ENCODE peak calls at places on chromosomes 11 and 22, in nine cellular contexts. W is pancreas, O is kidney epithelial cell, Q is fibroblast of lung, B is MM.1S, C is heart right ventricle, H is thoracic aorta, A is WERI-Rb-1, E is esophagus muscularis mucosa. N is an unnamed sample. For H3K27me3, the result is how much of the 10 kb centered on the place peaks cover.

GRCh38 chr11:2088746-2089535 is 50.2 kb downstream of the IGF2 start:
- DNase-seq in W (no peak), O (no peak), Q (no peak), B (no peak), C (no peak), H (no peak), A (no peak), E (no peak), N (no peak)

GRCh38 chr11:6682936-6683861 is at the start of gene MRPL17:
- DNase-seq in W (peak), O (peak), Q (peak), B (peak), C (peak), H (peak), A (peak), E (peak), N (peak)

GRCh38 chr11:9740202-9740881 is 76.5 kb downstream of the SWAP70 start:
- DNase-seq in W (no peak), O (no peak), Q (no peak), B (no peak), C (no peak), H (no peak), A (no peak), E (no peak), N (no peak)

GRCh38 chr11:90220391-90220790 is 2.5 kb downstream of the CHORDC1 start:
- DNase-seq in W (no peak), O (no peak), Q (peak), B (no peak), C (no peak), H (no peak), A (no peak), E (no peak), N (no peak)

GRCh38 chr22:48714231-48714630 is 1113.4 kb downstream of the BRD1 start:
- DNase-seq in W (no peak), O (no peak), Q (no peak), B (no peak), C (no peak), H (no peak), A (no peak), E (no peak), N (no peak)

GRCh38 chr11:114078423-114078822 is 18.9 kb downstream of the ZBTB16 start:
- DNase-seq in W (no peak), O (no peak), Q (no peak), B (peak), C (no peak), H (no peak), A (no peak), E (no peak), N (no peak)

GRCh38 chr11:63837027-63837688 is 1.8 kb upstream of the MARK2 start:
- DNase-seq in W (peak), O (no peak), Q (peak), B (peak), C (peak), H (no peak), A (peak), E (peak), N (peak)

GRCh38 chr11:113675003-113675471 is 31.1 kb downstream of the TMPRSS5 start:
- DNase-seq in W (no peak), O (peak), Q (peak), B (no peak), C (no peak), H (no peak), A (no peak), E (no peak), N (no peak)

GRCh38 chr11:888290-889212 is 22.1 kb downstream of the CHID1 start:
- DNase-seq in W (no peak), O (no peak), Q (no peak), B (no peak), C (no peak), H (no peak), A (peak), E (no peak), N (no peak)

GRCh38 chr11:66020618-66021357 is 5.5 kb downstream of the CATSPER1 start:
- DNase-seq in W (no peak), O (peak), Q (peak), B (no peak), C (no peak), H (no peak), A (no peak), E (no peak), N (no peak)

GRCh38 chr11:60069471-60069870 is 13.0 kb downstream of the MS4A3 start:
- DNase-seq in W (no peak), O (no peak), Q (no peak), B (no peak), C (no peak), H (no peak), A (no peak), E (no peak), N (no peak)

GRCh38 chr11:36141595-36141994 is 147.6 kb downstream of the COMMD9 start:
- DNase-seq in W (no peak), O (no peak), Q (no peak), B (no peak), C (no peak), H (no peak), A (no peak), E (no peak), N (no peak)

GRCh38 chr11:32141886-32142546 is 51.1 kb downstream of the RCN1 start:
- DNase-seq in W (no peak), O (no peak), Q (no peak), B (no peak), C (no peak), H (no peak), A (no peak), E (no peak), N (no peak)

GRCh38 chr22:47608421-47608820 is 846.0 kb downstream of the TBC1D22A start:
- DNase-seq in W (no peak), O (no peak), Q (no peak), B (no peak), C (no peak), H (no peak), A (no peak), E (no peak), N (no peak)

GRCh38 chr11:65444314-65445051 is 21.9 kb downstream of the NEAT1 start:
- DNase-seq in W (peak), O (no peak), Q (peak), B (no peak), C (no peak), H (no peak), A (no peak), E (peak), N (no peak)

GRCh38 chr11:92838655-92839334 is 130.7 kb upstream of the MTNR1B start:
- DNase-seq in W (no peak), O (no peak), Q (peak), B (no peak), C (no peak), H (no peak), A (no peak), E (no peak), N (no peak)

GRCh38 chr11:123301696-123302400 is 106.8 kb upstream of the CLMP start:
- DNase-seq in W (peak), O (no peak), Q (no peak), B (peak), C (peak), H (no peak), A (peak), E (no peak), N (peak)

GRCh38 chr11:72637198-72637597 is 37.0 kb downstream of the PDE2A start:
- DNase-seq in W (no peak), O (no peak), Q (no peak), B (no peak), C (no peak), H (no peak), A (no peak), E (no peak), N (no peak)

GRCh38 chr11:72637926-72638325 is 36.3 kb downstream of the PDE2A start:
- DNase-seq in W (no peak), O (no peak), Q (no peak), B (no peak), C (no peak), H (no peak), A (no peak), E (no peak), N (no peak)

GRCh38 chr11:72641522-72641899 is 32.7 kb downstream of the PDE2A start:
- DNase-seq in W (no peak), O (no peak), Q (no peak), B (no peak), C (no peak), H (no peak), A (no peak), E (no peak), N (no peak)

GRCh38 chr11:72641900-72642814 is 32.1 kb downstream of the PDE2A start:
- DNase-seq in W (peak), O (no peak), Q (peak), B (peak), C (peak), H (no peak), A (peak), E (no peak), N (no peak)

GRCh38 chr11:72639475-72640375 is 34.5 kb downstream of the PDE2A start:
- DNase-seq in W (no peak), O (no peak), Q (no peak), B (no peak), C (peak), H (no peak), A (no peak), E (no peak), N (no peak)
- H3K4me3 ChIP-seq in W (no peak), O (no peak), Q (no peak), B (no peak), C (peak), H (no peak), A (no peak), E (peak), N (no peak)

GRCh38 chr22:26276530-26277200 is 107.4 kb downstream of the SEZ6L start:
- DNase-seq in W (no peak), O (no peak), Q (no peak), B (no peak), C (no peak), H (no peak), A (peak), E (no peak), N (no peak)
- H3K27me3 ChIP-seq in W (under half), O (under half), Q (under half), B (half or more), C (under half), H (under half), A (under half), E (under half), N (under half)

GRCh38 chr11:43503417-43503816 is 144.7 kb downstream of the TTC17 start:
- DNase-seq in W (no peak), O (no peak), Q (no peak), B (peak), C (no peak), H (no peak), A (no peak), E (no peak), N (no peak)

GRCh38 chr11:43508511-43508918 is 149.8 kb downstream of the TTC17 start:
- DNase-seq in W (no peak), O (no peak), Q (peak), B (no peak), C (no peak), H (no peak), A (no peak), E (no peak), N (no peak)

GRCh38 chr11:43505171-43505570 is 146.5 kb downstream of the TTC17 start:
- DNase-seq in W (no peak), O (no peak), Q (no peak), B (no peak), C (no peak), H (no peak), A (no peak), E (peak), N (no peak)

GRCh38 chr11:43507171-43507570 is 148.5 kb downstream of the TTC17 start:
- DNase-seq in W (no peak), O (no peak), Q (no peak), B (no peak), C (no peak), H (no peak), A (no peak), E (no peak), N (no peak)

GRCh38 chr11:43504316-43504950 is 145.7 kb downstream of the TTC17 start:
- DNase-seq in W (peak), O (no peak), Q (no peak), B (peak), C (no peak), H (no peak), A (peak), E (peak), N (no peak)
- TF ChIP-seq CTCF in W (no peak), O (peak), Q (peak), B (peak), C (peak), H (no peak), A (peak), E (no peak), N (no peak)

DNA sequence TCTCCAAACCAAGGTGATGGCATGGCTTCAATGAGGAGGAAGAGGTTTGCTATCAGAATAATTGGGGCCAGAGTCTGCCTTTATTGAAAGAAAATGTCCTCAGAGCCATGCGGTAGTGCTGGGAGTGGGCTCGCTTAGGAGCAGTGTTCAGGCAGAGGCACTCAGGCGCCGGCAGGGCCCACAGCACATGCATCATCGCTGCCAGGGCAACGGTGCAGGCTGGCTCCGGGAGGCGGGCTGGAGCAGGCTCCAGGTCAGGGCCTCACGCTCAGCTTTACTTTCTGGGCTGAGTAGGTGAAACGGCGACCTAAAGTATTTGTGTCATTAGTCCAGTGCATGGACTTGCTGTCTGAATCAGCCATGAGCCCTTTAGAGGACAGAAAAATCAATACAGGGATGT is 169.9 kb upstream of the CCDC90B start:
- DNase-seq in W (no peak), O (no peak), Q (no peak), B (no peak), C (no peak), H (no peak), A (peak), E (no peak), N (no peak)
- H3K4me3 ChIP-seq in W (no peak), O (no peak), Q (no peak), B (no peak), C (no peak), H (no peak), A (no peak), E (no peak), N (no peak)

DNA sequence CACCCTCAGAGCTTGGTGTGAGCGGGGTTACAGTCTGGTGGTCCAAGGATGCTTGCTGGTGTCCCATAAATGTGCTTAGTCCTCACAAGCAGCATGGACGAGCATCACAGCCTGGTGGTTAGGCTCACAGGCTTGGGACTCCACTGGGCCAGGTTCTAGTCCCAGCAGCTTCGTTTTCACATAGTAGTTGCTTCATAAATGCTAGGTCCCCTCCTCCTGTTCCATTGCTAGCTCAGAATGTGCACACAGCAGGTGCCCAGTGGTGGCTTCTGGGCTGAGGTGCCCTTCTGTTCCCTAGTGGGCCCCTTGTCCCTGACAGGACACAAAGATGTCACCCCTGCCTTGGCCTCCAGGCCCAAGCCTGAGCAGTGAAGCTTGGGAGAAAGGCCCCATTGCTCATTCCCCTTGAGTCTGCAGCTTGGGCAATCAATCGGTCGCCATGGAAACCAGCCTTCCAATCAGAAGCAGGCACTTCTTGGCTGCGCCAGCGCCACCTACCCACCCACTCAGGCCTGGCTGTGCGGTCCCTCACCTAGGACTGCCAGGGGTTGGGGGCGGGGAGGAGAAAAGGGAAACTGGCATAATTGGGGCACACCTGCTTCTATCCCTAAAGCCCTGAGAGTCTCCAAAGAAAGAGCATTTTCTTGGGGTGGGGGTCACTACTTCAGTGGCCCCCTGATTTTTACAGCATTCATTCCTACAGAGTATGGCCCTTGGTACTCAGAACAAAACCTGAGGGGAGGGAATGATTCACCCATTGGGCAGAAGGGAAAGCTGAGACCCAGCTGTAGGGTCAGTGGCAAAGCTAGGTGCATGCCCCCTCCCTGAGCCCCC is 48.1 kb downstream of the CYTH4 start:
- DNase-seq in W (peak), O (peak), Q (peak), B (peak), C (no peak), H (no peak), A (peak), E (no peak), N (no peak)
- H3K27me3 ChIP-seq in W (under half), O (under half), Q (under half), B (half or more), C (under half), H (under half), A (under half), E (under half), N (under half)

DNA sequence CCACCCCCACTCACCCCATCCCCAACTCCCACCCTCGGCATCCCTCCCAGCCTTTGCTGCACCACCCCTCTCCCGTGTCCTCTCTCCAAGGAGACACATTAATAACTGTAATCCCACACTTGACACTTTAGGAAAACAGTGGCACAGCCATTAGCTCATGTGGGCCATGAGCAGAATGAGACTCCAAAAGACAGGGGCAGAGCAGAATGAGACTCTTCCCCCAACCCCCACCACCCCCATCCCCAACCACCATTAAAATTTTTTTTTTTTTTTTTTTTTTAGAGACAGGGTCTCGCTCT is 6.2 kb upstream of the SLCO2B1 start:
- DNase-seq in W (no peak), O (no peak), Q (no peak), B (no peak), C (no peak), H (no peak), A (no peak), E (no peak), N (no peak)
- TF ChIP-seq CTCF in W (no peak), O (no peak), Q (no peak), B (no peak), C (no peak), H (no peak), A (no peak), E (no peak), N (peak)

GRCh38 chr11:117201906-117202305 is 2.7 kb downstream of the TAGLN start:
- DNase-seq in W (no peak), O (no peak), Q (no peak), B (no peak), C (no peak), H (no peak), A (no peak), E (no peak), N (no peak)
- H3K4me3 ChIP-seq in W (no peak), O (no peak), Q (no peak), B (no peak), C (peak), H (peak), A (no peak), E (peak), N (no peak)

DNA sequence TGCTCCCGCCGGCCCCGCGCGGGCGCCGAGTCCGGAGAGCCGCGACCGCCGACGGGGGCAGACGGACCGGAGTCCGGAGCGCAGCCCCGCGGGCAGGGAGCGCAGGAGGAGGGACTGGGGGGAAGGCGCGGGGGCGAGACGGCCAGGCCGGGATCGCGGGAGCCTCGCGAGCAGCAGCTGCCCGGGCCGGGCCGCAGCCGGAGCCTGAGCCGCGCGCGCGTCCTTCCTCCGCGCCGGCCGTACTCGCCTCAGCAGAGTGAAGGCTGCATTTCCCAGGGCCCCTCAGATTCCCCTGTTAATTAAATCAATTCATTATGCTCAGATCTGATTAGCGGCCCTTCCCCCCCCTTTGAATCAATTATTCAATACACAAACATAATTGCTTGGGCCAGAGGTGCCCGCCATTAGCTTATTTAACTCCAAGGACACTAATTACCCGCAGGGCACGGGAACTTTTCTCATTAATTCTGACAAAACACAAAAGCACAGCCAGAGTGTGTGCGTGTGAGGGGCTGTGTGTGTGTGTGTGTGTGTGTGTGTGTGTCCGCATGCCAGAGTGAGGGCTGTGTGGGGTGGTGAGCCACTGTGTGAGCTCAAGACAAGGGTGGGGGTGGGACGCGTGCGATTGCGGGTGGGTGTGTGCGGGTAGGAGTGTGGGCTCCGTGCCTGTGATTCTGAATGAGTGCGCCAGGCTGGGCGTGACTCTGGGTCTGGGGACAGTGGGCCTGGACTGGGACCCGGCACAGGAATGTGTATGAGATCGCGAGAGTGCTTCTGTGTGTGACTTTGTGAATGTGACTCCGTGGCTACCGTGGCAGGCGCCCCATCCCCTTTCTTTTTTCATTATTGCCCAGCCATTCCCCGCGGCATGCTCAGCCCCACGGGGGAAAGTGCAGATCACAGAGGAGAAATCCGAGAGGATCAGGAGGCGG is 5.1 kb upstream of the LMO1 start:
- DNase-seq in W (no peak), O (no peak), Q (no peak), B (no peak), C (no peak), H (no peak), A (peak), E (no peak), N (no peak)
- H3K27me3 ChIP-seq in W (under half), O (half or more), Q (under half), B (under half), C (under half), H (under half), A (under half), E (under half), N (under half)

GRCh38 chr22:30752771-30753170 is 58.1 kb downstream of the OSBP2 start:
- DNase-seq in W (no peak), O (no peak), Q (no peak), B (no peak), C (no peak), H (no peak), A (no peak), E (no peak), N (no peak)

GRCh38 chr22:30754521-30754920 is 59.8 kb downstream of the OSBP2 start:
- DNase-seq in W (no peak), O (no peak), Q (no peak), B (no peak), C (no peak), H (no peak), A (no peak), E (no peak), N (no peak)

GRCh38 chr22:30755760-30756124 is 61.1 kb downstream of the OSBP2 start:
- DNase-seq in W (no peak), O (no peak), Q (no peak), B (no peak), C (no peak), H (no peak), A (no peak), E (no peak), N (no peak)

GRCh38 chr22:30753701-30754100 is 59.0 kb downstream of the OSBP2 start:
- DNase-seq in W (no peak), O (no peak), Q (no peak), B (no peak), C (no peak), H (no peak), A (no peak), E (no peak), N (no peak)

GRCh38 chr22:30754971-30755759 is 60.5 kb downstream of the OSBP2 start:
- DNase-seq in W (peak), O (no peak), Q (peak), B (peak), C (no peak), H (no peak), A (peak), E (no peak), N (peak)
- TF ChIP-seq CTCF in W (peak), O (peak), Q (peak), B (peak), C (peak), H (peak), A (peak), E (peak), N (peak)